ENCODE peak calls at places on chromosomes 5 and 9, in nine cellular contexts. One of them, this sample, is unnamed.

GRCh38 chr9:123562844-123563346 is 206.9 kb downstream of the CRB2 start:
- DNase-seq in ELR: peak
- DNase-seq in NCI-H1694: no peak
- DNase-seq in GOT3: no peak
- DNase-seq in bronchial epithelial cell: peak
- DNase-seq in fibroblast of lung: peak
- DNase-seq in Caco-2: no peak
- DNase-seq in NCI-H1105: no peak
- DNase-seq in posterior cingulate gyrus: no peak
- DNase-seq in this sample: peak

GRCh38 chr9:61673664-61674381 is 484.0 kb downstream of the SPATA31A7 start:
- DNase-seq in ELR: no peak
- DNase-seq in NCI-H1694: no peak
- DNase-seq in GOT3: no peak
- DNase-seq in bronchial epithelial cell: no peak
- DNase-seq in fibroblast of lung: no peak
- DNase-seq in Caco-2: no peak
- DNase-seq in NCI-H1105: no peak
- DNase-seq in posterior cingulate gyrus: no peak
- DNase-seq in this sample: no peak

GRCh38 chr5:177431317-177432142 is 5.1 kb downstream of the GRK6 start:
- DNase-seq in ELR: no peak
- DNase-seq in NCI-H1694: no peak
- DNase-seq in GOT3: no peak
- DNase-seq in bronchial epithelial cell: no peak
- DNase-seq in fibroblast of lung: no peak
- DNase-seq in Caco-2: no peak
- DNase-seq in NCI-H1105: no peak
- DNase-seq in posterior cingulate gyrus: peak
- DNase-seq in this sample: no peak

GRCh38 chr5:67815455-67816391 is 399.8 kb upstream of the PIK3R1 start:
- DNase-seq in ELR: no peak
- DNase-seq in NCI-H1694: no peak
- DNase-seq in GOT3: no peak
- DNase-seq in bronchial epithelial cell: peak
- DNase-seq in fibroblast of lung: peak
- DNase-seq in Caco-2: no peak
- DNase-seq in NCI-H1105: no peak
- DNase-seq in posterior cingulate gyrus: no peak
- DNase-seq in this sample: no peak

GRCh38 chr9:131278421-131279111 is 2.3 kb upstream of the FAM78A start:
- DNase-seq in ELR: no peak
- DNase-seq in NCI-H1694: no peak
- DNase-seq in GOT3: no peak
- DNase-seq in bronchial epithelial cell: no peak
- DNase-seq in fibroblast of lung: no peak
- DNase-seq in Caco-2: no peak
- DNase-seq in NCI-H1105: no peak
- DNase-seq in posterior cingulate gyrus: no peak
- DNase-seq in this sample: no peak

GRCh38 chr5:129447968-129448367 is 12.1 kb upstream of the ADAMTS19 start:
- DNase-seq in ELR: no peak
- DNase-seq in NCI-H1694: no peak
- DNase-seq in GOT3: no peak
- DNase-seq in bronchial epithelial cell: no peak
- DNase-seq in fibroblast of lung: no peak
- DNase-seq in Caco-2: no peak
- DNase-seq in NCI-H1105: no peak
- DNase-seq in posterior cingulate gyrus: no peak
- DNase-seq in this sample: no peak

GRCh38 chr5:158769702-158770101 is 330.0 kb downstream of the EBF1 start:
- DNase-seq in ELR: no peak
- DNase-seq in NCI-H1694: no peak
- DNase-seq in GOT3: no peak
- DNase-seq in bronchial epithelial cell: no peak
- DNase-seq in fibroblast of lung: peak
- DNase-seq in Caco-2: no peak
- DNase-seq in NCI-H1105: no peak
- DNase-seq in posterior cingulate gyrus: no peak
- DNase-seq in this sample: no peak

GRCh38 chr5:127988149-127988755 is 95.3 kb upstream of the SLC12A2 start:
- DNase-seq in ELR: peak
- DNase-seq in NCI-H1694: peak
- DNase-seq in GOT3: no peak
- DNase-seq in bronchial epithelial cell: peak
- DNase-seq in fibroblast of lung: peak
- DNase-seq in Caco-2: no peak
- DNase-seq in NCI-H1105: peak
- DNase-seq in posterior cingulate gyrus: no peak
- DNase-seq in this sample: peak

GRCh38 chr5:466661-467310 is 23.8 kb downstream of the EXOC3 start:
- DNase-seq in ELR: no peak
- DNase-seq in NCI-H1694: no peak
- DNase-seq in GOT3: no peak
- DNase-seq in bronchial epithelial cell: no peak
- DNase-seq in fibroblast of lung: no peak
- DNase-seq in Caco-2: no peak
- DNase-seq in NCI-H1105: no peak
- DNase-seq in posterior cingulate gyrus: no peak
- DNase-seq in this sample: no peak

GRCh38 chr9:87640385-87640795 is 85.5 kb upstream of the CTSL start:
- DNase-seq in ELR: no peak
- DNase-seq in NCI-H1694: no peak
- DNase-seq in GOT3: no peak
- DNase-seq in bronchial epithelial cell: no peak
- DNase-seq in fibroblast of lung: peak
- DNase-seq in Caco-2: no peak
- DNase-seq in NCI-H1105: peak
- DNase-seq in posterior cingulate gyrus: no peak
- DNase-seq in this sample: peak

GRCh38 chr5:113127021-113127420 is 150.4 kb downstream of the DCP2 start:
- DNase-seq in ELR: no peak
- DNase-seq in NCI-H1694: no peak
- DNase-seq in GOT3: no peak
- DNase-seq in bronchial epithelial cell: no peak
- DNase-seq in fibroblast of lung: no peak
- DNase-seq in Caco-2: no peak
- DNase-seq in NCI-H1105: no peak
- DNase-seq in posterior cingulate gyrus: no peak
- DNase-seq in this sample: no peak

GRCh38 chr9:23962101-23962500 is 136.1 kb upstream of the ELAVL2 start:
- DNase-seq in ELR: no peak
- DNase-seq in NCI-H1694: no peak
- DNase-seq in GOT3: no peak
- DNase-seq in bronchial epithelial cell: no peak
- DNase-seq in fibroblast of lung: no peak
- DNase-seq in Caco-2: no peak
- DNase-seq in NCI-H1105: no peak
- DNase-seq in posterior cingulate gyrus: no peak
- DNase-seq in this sample: no peak

GRCh38 chr5:95973793-95974325 is 12.2 kb upstream of the ELL2 start:
- DNase-seq in ELR: peak
- DNase-seq in NCI-H1694: no peak
- DNase-seq in GOT3: no peak
- DNase-seq in bronchial epithelial cell: peak
- DNase-seq in fibroblast of lung: peak
- DNase-seq in Caco-2: no peak
- DNase-seq in NCI-H1105: no peak
- DNase-seq in posterior cingulate gyrus: no peak
- DNase-seq in this sample: no peak

GRCh38 chr5:156169495-156169894 is 157.5 kb upstream of the SGCD start:
- DNase-seq in ELR: no peak
- DNase-seq in NCI-H1694: no peak
- DNase-seq in GOT3: no peak
- DNase-seq in bronchial epithelial cell: no peak
- DNase-seq in fibroblast of lung: no peak
- DNase-seq in Caco-2: no peak
- DNase-seq in NCI-H1105: no peak
- DNase-seq in posterior cingulate gyrus: no peak
- DNase-seq in this sample: no peak

GRCh38 chr5:128774605-128775004 is 190.7 kb upstream of the SLC27A6 start:
- DNase-seq in ELR: peak
- DNase-seq in NCI-H1694: no peak
- DNase-seq in GOT3: no peak
- DNase-seq in bronchial epithelial cell: peak
- DNase-seq in fibroblast of lung: peak
- DNase-seq in Caco-2: no peak
- DNase-seq in NCI-H1105: no peak
- DNase-seq in posterior cingulate gyrus: no peak
- DNase-seq in this sample: no peak

GRCh38 chr9:135241381-135242380 is 154.2 kb downstream of the OLFM1 start:
- DNase-seq in ELR: no peak
- DNase-seq in NCI-H1694: peak
- DNase-seq in GOT3: no peak
- DNase-seq in bronchial epithelial cell: no peak
- DNase-seq in fibroblast of lung: no peak
- DNase-seq in Caco-2: no peak
- DNase-seq in NCI-H1105: no peak
- DNase-seq in posterior cingulate gyrus: no peak
- DNase-seq in this sample: no peak

GRCh38 chr9:130311019-130311773 is 45.6 kb downstream of the HMCN2 start:
- DNase-seq in ELR: no peak
- DNase-seq in NCI-H1694: no peak
- DNase-seq in GOT3: no peak
- DNase-seq in bronchial epithelial cell: no peak
- DNase-seq in fibroblast of lung: no peak
- DNase-seq in Caco-2: no peak
- DNase-seq in NCI-H1105: no peak
- DNase-seq in posterior cingulate gyrus: no peak
- DNase-seq in this sample: no peak

GRCh38 chr5:151104795-151105194 is 24.0 kb upstream of the TNIP1 start:
- DNase-seq in ELR: no peak
- DNase-seq in NCI-H1694: no peak
- DNase-seq in GOT3: no peak
- DNase-seq in bronchial epithelial cell: no peak
- DNase-seq in fibroblast of lung: no peak
- DNase-seq in Caco-2: no peak
- DNase-seq in NCI-H1105: no peak
- DNase-seq in posterior cingulate gyrus: no peak
- DNase-seq in this sample: peak

GRCh38 chr5:150640311-150641005 is at the start of gene SYNPO:
- DNase-seq in ELR: peak
- DNase-seq in NCI-H1694: no peak
- DNase-seq in GOT3: peak
- DNase-seq in bronchial epithelial cell: peak
- DNase-seq in fibroblast of lung: peak
- DNase-seq in Caco-2: peak
- DNase-seq in NCI-H1105: no peak
- DNase-seq in posterior cingulate gyrus: no peak
- DNase-seq in this sample: peak

GRCh38 chr9:76911971-76912370 is 6.1 kb upstream of the PRUNE2 start:
- DNase-seq in ELR: no peak
- DNase-seq in NCI-H1694: no peak
- DNase-seq in GOT3: no peak
- DNase-seq in bronchial epithelial cell: peak
- DNase-seq in fibroblast of lung: no peak
- DNase-seq in Caco-2: no peak
- DNase-seq in NCI-H1105: no peak
- DNase-seq in posterior cingulate gyrus: no peak
- DNase-seq in this sample: no peak

GRCh38 chr5:123422433-123423277 is 548 bp downstream of the CEP120 start:
- DNase-seq in ELR: peak
- DNase-seq in NCI-H1694: no peak
- DNase-seq in GOT3: no peak
- DNase-seq in bronchial epithelial cell: peak
- DNase-seq in fibroblast of lung: peak
- DNase-seq in Caco-2: no peak
- DNase-seq in NCI-H1105: peak
- DNase-seq in posterior cingulate gyrus: no peak
- DNase-seq in this sample: no peak

GRCh38 chr5:153717287-153717686 is 226.8 kb downstream of the GRIA1 start:
- DNase-seq in ELR: no peak
- DNase-seq in NCI-H1694: no peak
- DNase-seq in GOT3: no peak
- DNase-seq in bronchial epithelial cell: no peak
- DNase-seq in fibroblast of lung: no peak
- DNase-seq in Caco-2: no peak
- DNase-seq in NCI-H1105: no peak
- DNase-seq in posterior cingulate gyrus: no peak
- DNase-seq in this sample: no peak

GRCh38 chr9:93958121-93958874 is 3.1 kb upstream of the BARX1 start:
- DNase-seq in ELR: no peak
- DNase-seq in NCI-H1694: no peak
- DNase-seq in GOT3: no peak
- DNase-seq in bronchial epithelial cell: no peak
- DNase-seq in fibroblast of lung: no peak
- DNase-seq in Caco-2: no peak
- DNase-seq in NCI-H1105: no peak
- DNase-seq in posterior cingulate gyrus: no peak
- DNase-seq in this sample: no peak

GRCh38 chr5:61357745-61358144 is 25.7 kb downstream of the ZSWIM6 start:
- DNase-seq in ELR: peak
- DNase-seq in NCI-H1694: no peak
- DNase-seq in GOT3: no peak
- DNase-seq in bronchial epithelial cell: no peak
- DNase-seq in fibroblast of lung: no peak
- DNase-seq in Caco-2: no peak
- DNase-seq in NCI-H1105: no peak
- DNase-seq in posterior cingulate gyrus: no peak
- DNase-seq in this sample: peak

GRCh38 chr9:94759937-94760336 is 33.4 kb downstream of the AOPEP start:
- DNase-seq in ELR: no peak
- DNase-seq in NCI-H1694: no peak
- DNase-seq in GOT3: no peak
- DNase-seq in bronchial epithelial cell: no peak
- DNase-seq in fibroblast of lung: no peak
- DNase-seq in Caco-2: no peak
- DNase-seq in NCI-H1105: no peak
- DNase-seq in posterior cingulate gyrus: no peak
- DNase-seq in this sample: no peak

GRCh38 chr9:16001856-16002255 is 449.0 kb downstream of the CCDC171 start:
- DNase-seq in ELR: peak
- DNase-seq in NCI-H1694: no peak
- DNase-seq in GOT3: no peak
- DNase-seq in bronchial epithelial cell: peak
- DNase-seq in fibroblast of lung: peak
- DNase-seq in Caco-2: no peak
- DNase-seq in NCI-H1105: no peak
- DNase-seq in posterior cingulate gyrus: no peak
- DNase-seq in this sample: peak

GRCh38 chr5:11897831-11898230 is 6.4 kb downstream of the CTNND2 start:
- DNase-seq in ELR: no peak
- DNase-seq in NCI-H1694: no peak
- DNase-seq in GOT3: no peak
- DNase-seq in bronchial epithelial cell: no peak
- DNase-seq in fibroblast of lung: no peak
- DNase-seq in Caco-2: no peak
- DNase-seq in NCI-H1105: no peak
- DNase-seq in posterior cingulate gyrus: no peak
- DNase-seq in this sample: no peak

This sample was measured in foreskin fibroblast.